ENCODE peak calls at places on chromosomes 13 and 19, in ten cellular contexts. L, M, C, I, H, X, S, R, A and F are unnamed samples. For H3K9me3, the result is how much of the 10 kb centered on the place peaks cover.

GRCh38 chr19:5547881-5548280 is 19.9 kb downstream of the TINCR start:
- DNase-seq in C (no peak), I (peak), L (peak), R (no peak), M (peak), H (no peak), A (no peak), S (no peak), X (no peak), F (no peak)

GRCh38 chr19:38675611-38676010 is 28.2 kb downstream of the ACTN4 start:
- DNase-seq in A (no peak), M (no peak), S (no peak), C (no peak), L (no peak), I (peak), X (no peak), H (no peak), R (no peak), F (no peak)

GRCh38 chr13:106433066-106433465 is 102.4 kb downstream of the EFNB2 start:
- DNase-seq in M (no peak), X (no peak), H (no peak), S (no peak), I (no peak), A (no peak), R (no peak), C (no peak), L (no peak), F (no peak)

GRCh38 chr13:73195091-73195490 is 136.3 kb downstream of the KLF5 start:
- DNase-seq in C (no peak), S (no peak), I (no peak), L (no peak), X (no peak), H (no peak), M (no peak), A (no peak), R (no peak), F (no peak)

GRCh38 chr19:7657047-7657779 is 11.6 kb upstream of the RETN start:
- DNase-seq in X (no peak), C (no peak), M (no peak), L (no peak), H (no peak), A (no peak), R (no peak), S (no peak), I (no peak), F (no peak)

GRCh38 chr13:95301135-95301946 is at the start of gene ABCC4:
- DNase-seq in L (peak), X (peak), A (peak), C (no peak), S (peak), M (peak), I (peak), R (peak), H (peak), F (peak)

GRCh38 chr19:56071151-56071550 is 49.9 kb downstream of the ZNF787 start:
- DNase-seq in X (no peak), S (no peak), H (no peak), M (peak), I (no peak), C (no peak), L (no peak), R (no peak), A (no peak), F (no peak)

GRCh38 chr19:49684251-49684982 is 5.0 kb upstream of the ADM5 start:
- DNase-seq in A (no peak), R (no peak), I (no peak), X (no peak), S (no peak), H (no peak), C (no peak), L (peak), M (peak), F (no peak)

GRCh38 chr19:27745978-27746542 is 1466.9 kb downstream of the UQCRFS1 start:
- DNase-seq in S (no peak), C (no peak), A (peak), M (no peak), X (no peak), R (peak), L (no peak), I (no peak), H (no peak), F (no peak)

GRCh38 chr19:939922-940321 is 14.1 kb downstream of the ARID3A start:
- DNase-seq in M (no peak), H (no peak), C (no peak), X (no peak), R (no peak), S (no peak), A (no peak), L (no peak), I (no peak), F (no peak)

GRCh38 chr13:40194204-40194806 is 472.1 kb downstream of the FOXO1 start:
- DNase-seq in R (no peak), S (peak), L (no peak), I (no peak), A (no peak), M (no peak), H (no peak), C (no peak), X (no peak), F (no peak)

GRCh38 chr19:43997631-43998290 is 5.0 kb upstream of the ZNF230 start:
- DNase-seq in S (peak), I (no peak), C (no peak), X (no peak), H (no peak), A (no peak), M (no peak), L (no peak), R (no peak), F (no peak)

GRCh38 chr19:11705474-11705873 is 33.3 kb downstream of the ZNF823 start:
- DNase-seq in S (no peak), R (no peak), X (no peak), A (no peak), H (no peak), L (no peak), C (no peak), I (no peak), M (no peak), F (no peak)

GRCh38 chr13:65095118-65095517 is 2135.0 kb downstream of the PCDH9 start:
- DNase-seq in S (no peak), A (no peak), H (no peak), R (no peak), M (no peak), X (no peak), L (no peak), C (no peak), I (no peak), F (no peak)

GRCh38 chr13:65090191-65090590 is 2139.9 kb downstream of the PCDH9 start:
- DNase-seq in S (no peak), X (no peak), R (no peak), A (no peak), H (no peak), L (no peak), I (no peak), M (no peak), C (no peak), F (no peak)

GRCh38 chr13:65095697-65096096 is 2134.4 kb downstream of the PCDH9 start:
- DNase-seq in X (no peak), L (peak), M (no peak), H (no peak), I (no peak), S (no peak), R (no peak), C (no peak), A (no peak), F (no peak)

GRCh38 chr13:65091031-65091430 is 2139.1 kb downstream of the PCDH9 start:
- DNase-seq in I (no peak), A (no peak), L (no peak), R (no peak), H (no peak), M (no peak), C (no peak), X (no peak), S (no peak), F (no peak)

DNA sequence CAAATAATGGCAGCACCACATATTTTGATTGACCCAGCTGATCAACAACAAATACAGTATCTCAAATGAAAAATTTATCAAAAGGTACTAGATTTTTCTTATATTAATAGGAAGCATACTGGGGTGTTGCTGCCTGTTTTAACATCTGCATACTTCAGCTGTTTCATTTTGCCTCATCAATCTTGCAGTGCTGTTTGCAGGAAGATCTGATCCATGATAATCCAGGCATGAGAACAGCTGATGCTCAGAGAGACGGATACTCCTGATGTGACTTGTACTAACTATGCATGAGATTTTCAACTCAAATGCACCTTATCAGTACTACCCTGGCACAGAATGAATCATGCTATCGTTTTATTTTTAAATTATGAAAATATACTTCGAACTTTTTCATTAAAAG is 2136.8 kb downstream of the PCDH9 start:
- DNase-seq in X (no peak), A (no peak), M (no peak), C (no peak), I (no peak), H (no peak), R (no peak), L (no peak), S (no peak), F (no peak)
- H3K9me3 ChIP-seq in X (under half), A (under half), M (under half), C (under half), I (under half), H (under half), R (under half), L (under half), S (under half), F (under half)

GRCh38 chr19:48030073-48030472 is 13.8 kb downstream of the CABP5 start:
- DNase-seq in I (no peak), A (no peak), R (no peak), C (no peak), S (no peak), H (no peak), X (no peak), L (no peak), M (no peak), F (no peak)

GRCh38 chr19:48036765-48037164 is 7.1 kb downstream of the CABP5 start:
- DNase-seq in M (no peak), R (no peak), C (no peak), I (no peak), S (no peak), L (no peak), H (no peak), X (no peak), A (no peak), F (no peak)

GRCh38 chr19:48029431-48029830 is 14.4 kb downstream of the CABP5 start:
- DNase-seq in I (no peak), X (no peak), R (no peak), S (no peak), H (no peak), A (no peak), M (no peak), L (no peak), C (no peak), F (no peak)

DNA sequence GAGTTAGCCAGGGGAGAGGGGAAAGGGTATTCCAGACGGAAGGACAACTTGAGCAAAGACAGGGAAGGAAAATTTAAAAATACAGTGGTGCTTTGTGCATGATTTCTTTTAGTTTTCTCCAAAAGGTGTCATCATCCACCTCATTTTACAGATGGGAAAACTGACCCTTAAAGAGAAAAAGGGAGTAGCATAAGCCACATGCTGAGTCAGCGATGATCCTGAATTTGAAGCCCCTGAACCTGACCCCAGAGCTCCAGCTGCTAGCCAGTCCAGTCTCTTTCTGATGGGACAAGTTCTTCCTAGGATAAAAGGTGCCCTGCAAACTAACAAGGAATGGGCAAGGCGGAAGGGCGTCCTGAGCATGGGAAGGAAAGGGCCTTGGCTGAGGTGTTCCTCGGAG is 10.3 kb downstream of the CABP5 start:
- DNase-seq in H (no peak), S (no peak), I (no peak), L (no peak), X (no peak), M (no peak), C (no peak), R (no peak), A (no peak), F (no peak)
- H3K9me3 ChIP-seq in H (under half), S (under half), I (under half), L (under half), X (under half), M (under half), C (under half), R (under half), A (under half), F (under half)

GRCh38 chr19:58001895-58002369 is 688 bp downstream of the ZNF606 start:
- DNase-seq in I (no peak), L (peak), C (no peak), A (no peak), H (peak), S (no peak), R (peak), X (no peak), M (no peak), F (no peak)

GRCh38 chr19:58002384-58003152 is at the start of gene ZNF606:
- DNase-seq in A (peak), M (peak), R (peak), H (peak), L (peak), I (peak), X (peak), C (peak), S (peak), F (peak)

GRCh38 chr19:58003153-58003828 is 671 bp upstream of the ZNF606 start:
- DNase-seq in X (no peak), I (no peak), R (no peak), C (no peak), M (no peak), L (no peak), S (no peak), A (no peak), H (no peak), F (no peak)

GRCh38 chr19:58000677-58001076 is 1.9 kb downstream of the ZNF606 start:
- DNase-seq in R (no peak), M (no peak), I (no peak), C (no peak), S (no peak), L (no peak), X (no peak), A (no peak), H (no peak), F (no peak)
- H3K9me3 ChIP-seq in R (under half), M (half or more), I (under half), C (under half), S (half or more), L (under half), X (under half), A (under half), H (under half), F (under half)

GRCh38 chr13:43652751-43653150 is 134.0 kb downstream of the ENOX1 start:
- DNase-seq in I (no peak), L (peak), X (no peak), M (no peak), H (no peak), C (no peak), S (no peak), A (no peak), R (no peak), F (no peak)
- H3K9me3 ChIP-seq in I (under half), L (under half), X (under half), M (under half), H (under half), C (under half), S (under half), A (under half), R (under half), F (under half)